ENCODE peak calls at places on chromosome 21, in five cellular contexts. One of them, this sample, is unnamed.

GRCh38 chr21:20998886-20999285 is 677 bp downstream of the NCAM2 start:
- DNase-seq in hepatocyte: no peak
- DNase-seq in PC-9: no peak
- DNase-seq in heart left ventricle: no peak
- DNase-seq in CD8-positive, alpha-beta memory T cell: no peak
- DNase-seq in this sample: no peak

GRCh38 chr21:16117851-16118592 is 388.2 kb downstream of the USP25 start:
- DNase-seq in PC-9: no peak
- DNase-seq in hepatocyte: peak
- DNase-seq in CD8-positive, alpha-beta memory T cell: no peak
- DNase-seq in heart left ventricle: no peak
- DNase-seq in this sample: no peak

GRCh38 chr21:36773111-36773510 is 74.2 kb downstream of the SIM2 start:
- DNase-seq in heart left ventricle: peak
- DNase-seq in hepatocyte: peak
- DNase-seq in CD8-positive, alpha-beta memory T cell: no peak
- DNase-seq in PC-9: peak
- DNase-seq in this sample: no peak

GRCh38 chr21:16775056-16775455 is 737.8 kb upstream of the CXADR start:
- DNase-seq in heart left ventricle: no peak
- DNase-seq in PC-9: no peak
- DNase-seq in CD8-positive, alpha-beta memory T cell: no peak
- DNase-seq in hepatocyte: no peak
- DNase-seq in this sample: no peak

GRCh38 chr21:14677023-14677422 is 130.9 kb upstream of the SAMSN1 start:
- DNase-seq in hepatocyte: no peak
- DNase-seq in PC-9: no peak
- DNase-seq in heart left ventricle: no peak
- DNase-seq in CD8-positive, alpha-beta memory T cell: no peak
- DNase-seq in this sample: no peak

GRCh38 chr21:41766883-41767605 is at the start of gene RIPK4:
- DNase-seq in hepatocyte: peak
- DNase-seq in heart left ventricle: no peak
- DNase-seq in CD8-positive, alpha-beta memory T cell: peak
- DNase-seq in PC-9: peak
- DNase-seq in this sample: peak

GRCh38 chr21:28513450-28513849 is 479.2 kb downstream of the LTN1 start:
- DNase-seq in PC-9: no peak
- DNase-seq in hepatocyte: no peak
- DNase-seq in CD8-positive, alpha-beta memory T cell: no peak
- DNase-seq in heart left ventricle: no peak
- DNase-seq in this sample: no peak

GRCh38 chr21:17690078-17690494 is 77.4 kb upstream of the BTG3 start:
- DNase-seq in CD8-positive, alpha-beta memory T cell: no peak
- DNase-seq in heart left ventricle: no peak
- DNase-seq in PC-9: no peak
- DNase-seq in hepatocyte: no peak
- DNase-seq in this sample: no peak

GRCh38 chr21:24045775-24046215 is 1561.5 kb downstream of the MRPL39 start:
- DNase-seq in PC-9: no peak
- DNase-seq in CD8-positive, alpha-beta memory T cell: no peak
- DNase-seq in hepatocyte: peak
- DNase-seq in heart left ventricle: peak
- DNase-seq in this sample: peak

GRCh38 chr21:42151148-42152074 is 67.5 kb upstream of the ABCG1 start:
- DNase-seq in hepatocyte: no peak
- DNase-seq in heart left ventricle: no peak
- DNase-seq in CD8-positive, alpha-beta memory T cell: no peak
- DNase-seq in PC-9: no peak
- DNase-seq in this sample: no peak

GRCh38 chr21:17523007-17523451 is 10.2 kb downstream of the CXADR start:
- DNase-seq in CD8-positive, alpha-beta memory T cell: no peak
- DNase-seq in hepatocyte: peak
- DNase-seq in PC-9: peak
- DNase-seq in heart left ventricle: no peak
- DNase-seq in this sample: no peak

GRCh38 chr21:22791986-22792560 is 1793.9 kb downstream of the NCAM2 start:
- DNase-seq in CD8-positive, alpha-beta memory T cell: no peak
- DNase-seq in heart left ventricle: no peak
- DNase-seq in PC-9: no peak
- DNase-seq in hepatocyte: peak
- DNase-seq in this sample: peak

GRCh38 chr21:46570119-46570518 is 34.8 kb downstream of the S100B start:
- DNase-seq in heart left ventricle: no peak
- DNase-seq in PC-9: no peak
- DNase-seq in hepatocyte: no peak
- DNase-seq in CD8-positive, alpha-beta memory T cell: no peak
- DNase-seq in this sample: no peak

GRCh38 chr21:42312626-42313104 is 2.5 kb downstream of the TFF3 start:
- DNase-seq in hepatocyte: no peak
- DNase-seq in PC-9: no peak
- DNase-seq in CD8-positive, alpha-beta memory T cell: no peak
- DNase-seq in heart left ventricle: no peak
- DNase-seq in this sample: no peak

GRCh38 chr21:42578034-42578433 is 64.4 kb downstream of the SLC37A1 start:
- DNase-seq in CD8-positive, alpha-beta memory T cell: no peak
- DNase-seq in heart left ventricle: no peak
- DNase-seq in PC-9: no peak
- DNase-seq in hepatocyte: no peak
- DNase-seq in this sample: no peak

GRCh38 chr21:36491191-36491916 is 11.4 kb upstream of the CLDN14 start:
- DNase-seq in heart left ventricle: no peak
- DNase-seq in PC-9: no peak
- DNase-seq in hepatocyte: peak
- DNase-seq in CD8-positive, alpha-beta memory T cell: no peak
- DNase-seq in this sample: no peak

GRCh38 chr21:28272272-28272992 is 720.2 kb downstream of the LTN1 start:
- DNase-seq in hepatocyte: no peak
- DNase-seq in PC-9: no peak
- DNase-seq in heart left ventricle: no peak
- DNase-seq in CD8-positive, alpha-beta memory T cell: no peak
- DNase-seq in this sample: no peak

GRCh38 chr21:42427809-42428419 is 24.2 kb downstream of the UBASH3A start:
- DNase-seq in CD8-positive, alpha-beta memory T cell: no peak
- DNase-seq in hepatocyte: no peak
- DNase-seq in PC-9: no peak
- DNase-seq in heart left ventricle: no peak
- DNase-seq in this sample: no peak

DNA sequence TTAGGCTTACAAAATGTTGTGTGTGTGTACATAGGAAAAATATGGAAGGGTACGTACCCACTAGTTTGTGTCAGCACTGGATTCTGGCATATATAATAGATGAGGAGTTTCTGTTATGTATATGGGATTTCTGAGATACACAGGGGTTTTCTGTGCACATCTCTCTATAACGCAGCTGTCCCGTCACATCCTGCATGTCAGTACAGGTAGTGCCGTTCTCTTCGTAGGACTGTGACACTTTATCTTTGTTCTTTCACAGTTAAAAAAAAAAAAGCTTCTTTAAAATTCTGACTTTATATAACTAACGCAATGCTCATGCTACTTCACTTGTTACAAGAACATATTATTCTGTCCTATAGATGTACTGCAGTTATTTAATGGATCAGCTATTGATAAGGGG is 42.9 kb downstream of the ADARB1 start:
- DNase-seq in PC-9: no peak
- DNase-seq in hepatocyte: no peak
- DNase-seq in CD8-positive, alpha-beta memory T cell: no peak
- DNase-seq in heart left ventricle: no peak
- DNase-seq in this sample: no peak
- H3K27ac ChIP-seq in PC-9: no peak
- H3K27ac ChIP-seq in hepatocyte: no peak
- H3K27ac ChIP-seq in CD8-positive, alpha-beta memory T cell: no peak
- H3K27ac ChIP-seq in heart left ventricle: no peak
- H3K27ac ChIP-seq in this sample: no peak

GRCh38 chr21:43750339-43751033 is 25.6 kb downstream of the CSTB start:
- DNase-seq in PC-9: no peak
- DNase-seq in heart left ventricle: no peak
- DNase-seq in hepatocyte: no peak
- DNase-seq in CD8-positive, alpha-beta memory T cell: no peak
- DNase-seq in this sample: no peak

GRCh38 chr21:43749686-43750262 is 26.3 kb downstream of the CSTB start:
- DNase-seq in CD8-positive, alpha-beta memory T cell: no peak
- DNase-seq in PC-9: no peak
- DNase-seq in heart left ventricle: no peak
- DNase-seq in hepatocyte: no peak
- DNase-seq in this sample: no peak

GRCh38 chr21:43752758-43753438 is 23.2 kb downstream of the CSTB start:
- DNase-seq in PC-9: no peak
- DNase-seq in CD8-positive, alpha-beta memory T cell: no peak
- DNase-seq in heart left ventricle: no peak
- DNase-seq in hepatocyte: no peak
- DNase-seq in this sample: no peak

GRCh38 chr21:43753439-43753799 is 22.7 kb downstream of the CSTB start:
- DNase-seq in heart left ventricle: no peak
- DNase-seq in PC-9: no peak
- DNase-seq in CD8-positive, alpha-beta memory T cell: no peak
- DNase-seq in hepatocyte: no peak
- DNase-seq in this sample: no peak

DNA sequence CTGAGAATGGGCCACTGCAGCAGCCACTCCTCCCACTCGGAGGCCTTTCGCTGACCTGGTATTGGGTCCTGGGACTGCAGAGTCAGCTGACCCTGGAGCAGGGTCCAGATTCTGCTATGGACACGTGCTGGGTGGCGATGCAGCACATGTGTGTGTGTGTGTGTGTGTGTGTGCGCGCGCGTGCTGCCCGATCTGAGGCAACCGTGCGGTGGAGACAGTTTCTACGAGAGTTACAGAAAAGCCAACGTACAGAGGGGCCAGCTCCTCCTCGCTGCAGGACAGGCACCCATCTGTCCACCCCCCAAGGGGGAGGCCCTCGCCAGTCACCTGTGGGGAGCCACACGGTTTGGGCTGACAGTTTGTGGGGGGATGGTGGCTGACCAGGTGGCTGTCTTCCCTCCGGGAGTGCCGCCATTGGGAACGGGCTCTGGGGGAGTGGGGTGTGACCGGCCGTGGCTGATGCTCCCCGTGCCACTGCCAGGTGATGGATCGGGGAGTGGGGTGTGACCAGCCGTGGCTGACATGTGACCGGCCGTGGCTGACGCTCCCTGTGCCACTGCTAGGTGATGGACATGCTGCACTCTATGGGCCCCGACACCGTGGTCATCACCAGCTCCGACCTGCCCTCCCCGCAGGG is 24.0 kb downstream of the CSTB start:
- DNase-seq in CD8-positive, alpha-beta memory T cell: no peak
- DNase-seq in hepatocyte: no peak
- DNase-seq in heart left ventricle: no peak
- DNase-seq in PC-9: no peak
- DNase-seq in this sample: no peak
- H3K27ac ChIP-seq in CD8-positive, alpha-beta memory T cell: no peak
- H3K27ac ChIP-seq in hepatocyte: no peak
- H3K27ac ChIP-seq in heart left ventricle: no peak
- H3K27ac ChIP-seq in PC-9: no peak
- H3K27ac ChIP-seq in this sample: no peak

GRCh38 chr21:25425156-25425555 is 182.1 kb downstream of the MRPL39 start:
- DNase-seq in hepatocyte: no peak
- DNase-seq in PC-9: no peak
- DNase-seq in CD8-positive, alpha-beta memory T cell: no peak
- DNase-seq in heart left ventricle: no peak
- DNase-seq in this sample: no peak

GRCh38 chr21:25424674-25425073 is 182.6 kb downstream of the MRPL39 start:
- DNase-seq in heart left ventricle: no peak
- DNase-seq in PC-9: no peak
- DNase-seq in hepatocyte: no peak
- DNase-seq in CD8-positive, alpha-beta memory T cell: no peak
- DNase-seq in this sample: no peak

GRCh38 chr21:25422610-25423608 is 184.4 kb downstream of the MRPL39 start:
- DNase-seq in PC-9: no peak
- DNase-seq in heart left ventricle: no peak
- DNase-seq in CD8-positive, alpha-beta memory T cell: no peak
- DNase-seq in hepatocyte: no peak
- DNase-seq in this sample: no peak

GRCh38 chr21:25426580-25426979 is 180.7 kb downstream of the MRPL39 start:
- DNase-seq in heart left ventricle: no peak
- DNase-seq in PC-9: no peak
- DNase-seq in CD8-positive, alpha-beta memory T cell: no peak
- DNase-seq in hepatocyte: no peak
- DNase-seq in this sample: no peak

DNA sequence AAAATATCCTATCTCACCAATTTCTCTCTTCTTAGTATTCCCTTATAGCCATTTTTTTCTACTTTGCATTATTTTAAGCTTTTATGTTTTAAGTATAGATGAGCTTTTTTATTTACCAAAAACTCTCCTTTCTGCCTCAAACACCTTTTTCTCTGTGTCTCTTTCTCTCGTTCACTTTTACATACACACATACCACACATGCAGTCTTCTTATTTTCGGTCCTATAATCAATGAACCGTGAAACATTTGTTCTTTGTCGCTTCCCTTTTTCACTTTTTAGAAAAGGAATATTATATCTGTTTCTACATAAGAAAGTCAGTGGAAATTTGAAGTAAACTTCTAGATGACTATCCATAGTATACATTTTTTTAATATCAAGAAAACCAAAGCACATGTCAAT is 183.2 kb downstream of the MRPL39 start:
- DNase-seq in heart left ventricle: no peak
- DNase-seq in CD8-positive, alpha-beta memory T cell: no peak
- DNase-seq in PC-9: no peak
- DNase-seq in hepatocyte: no peak
- DNase-seq in this sample: no peak
- H3K27ac ChIP-seq in heart left ventricle: no peak
- H3K27ac ChIP-seq in CD8-positive, alpha-beta memory T cell: no peak
- H3K27ac ChIP-seq in PC-9: no peak
- H3K27ac ChIP-seq in hepatocyte: no peak
- H3K27ac ChIP-seq in this sample: no peak

GRCh38 chr21:35005825-35006224 is 43.3 kb downstream of the RUNX1 start:
- DNase-seq in CD8-positive, alpha-beta memory T cell: no peak
- DNase-seq in PC-9: no peak
- DNase-seq in heart left ventricle: no peak
- DNase-seq in hepatocyte: no peak
- DNase-seq in this sample: no peak

GRCh38 chr21:35007348-35007747 is 41.8 kb downstream of the RUNX1 start:
- DNase-seq in hepatocyte: no peak
- DNase-seq in heart left ventricle: no peak
- DNase-seq in CD8-positive, alpha-beta memory T cell: no peak
- DNase-seq in PC-9: no peak
- DNase-seq in this sample: no peak

GRCh38 chr21:35006771-35007170 is 42.3 kb downstream of the RUNX1 start:
- DNase-seq in hepatocyte: no peak
- DNase-seq in PC-9: no peak
- DNase-seq in heart left ventricle: no peak
- DNase-seq in CD8-positive, alpha-beta memory T cell: no peak
- DNase-seq in this sample: no peak

GRCh38 chr21:35005077-35005476 is 44.0 kb downstream of the RUNX1 start:
- DNase-seq in CD8-positive, alpha-beta memory T cell: no peak
- DNase-seq in heart left ventricle: no peak
- DNase-seq in hepatocyte: no peak
- DNase-seq in PC-9: no peak
- DNase-seq in this sample: no peak

DNA sequence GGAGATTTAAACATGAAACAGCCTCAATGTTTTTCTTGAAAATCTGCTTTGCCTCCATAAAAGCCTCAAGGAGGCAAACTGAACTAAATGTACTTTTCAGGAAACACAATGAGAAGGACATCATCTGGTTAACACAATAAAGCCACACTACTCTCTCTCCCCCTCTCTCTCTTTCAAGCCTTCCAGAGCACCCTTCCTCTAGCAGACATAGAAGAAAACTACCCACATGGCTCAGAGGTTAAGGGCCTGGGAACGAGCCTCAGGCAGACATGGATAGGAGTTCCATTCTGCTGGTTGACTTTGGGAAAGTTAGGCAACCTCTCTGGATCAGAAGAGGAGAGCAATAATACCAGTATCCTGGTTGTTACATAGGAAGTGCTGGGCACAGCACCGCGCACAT is 42.9 kb downstream of the RUNX1 start:
- DNase-seq in CD8-positive, alpha-beta memory T cell: no peak
- DNase-seq in PC-9: no peak
- DNase-seq in heart left ventricle: no peak
- DNase-seq in hepatocyte: no peak
- DNase-seq in this sample: no peak
- H3K27ac ChIP-seq in CD8-positive, alpha-beta memory T cell: no peak
- H3K27ac ChIP-seq in PC-9: no peak
- H3K27ac ChIP-seq in heart left ventricle: no peak
- H3K27ac ChIP-seq in hepatocyte: no peak
- H3K27ac ChIP-seq in this sample: no peak

This sample was measured in SK-N-SH.